ENCODE peak calls at places on chromosomes 3 and 15, in eight cellular contexts. M is amniotic stem cell; W is GM04504; V is left cardiac atrium; L is iPS-NIHi11; R is stimulated activated effector memory CD8-positive, alpha-beta T cell treated with anti-CD3 and anti-CD28 coated beads, Interleukin-12 subunit alpha, Interleukin-12 subunit beta, amount 100 ng/mL, for 72 hours; E is stomach; P is ovary. D is an unnamed sample.

GRCh38 chr3:172562881-172563835 is 39.9 kb upstream of the TNFSF10 start:
- DNase-seq in L (peak), V (no peak), P (no peak), E (no peak), R (no peak), W (peak), M (no peak), D (peak)

GRCh38 chr3:15305366-15305844 is 27.0 kb downstream of the SH3BP5 start:
- DNase-seq in R (no peak), E (no peak), M (no peak), V (no peak), P (no peak), W (no peak), L (peak), D (no peak)

GRCh38 chr15:79629687-79630086 is 197.6 kb downstream of the MINAR1 start:
- DNase-seq in P (no peak), V (peak), M (no peak), R (no peak), E (no peak), W (peak), L (no peak), D (no peak)

GRCh38 chr3:35733276-35733675 is 94.0 kb downstream of the ARPP21 start:
- DNase-seq in V (no peak), L (no peak), W (no peak), R (no peak), E (no peak), M (no peak), P (no peak), D (no peak)

GRCh38 chr3:168615489-168616020 is 519.8 kb upstream of the GOLIM4 start:
- DNase-seq in W (no peak), M (no peak), R (no peak), V (no peak), P (no peak), E (no peak), L (no peak), D (no peak)

GRCh38 chr3:179666436-179667035 is 13.7 kb downstream of the USP13 start:
- DNase-seq in M (no peak), V (peak), P (peak), W (no peak), R (no peak), E (peak), L (peak), D (no peak)

GRCh38 chr15:40441012-40441735 is 421 bp downstream of the BAHD1 start:
- DNase-seq in W (no peak), R (peak), P (no peak), E (no peak), L (no peak), V (no peak), M (peak), D (no peak)

GRCh38 chr15:58546635-58547627 is 115.1 kb downstream of the LIPC start:
- DNase-seq in M (peak), L (peak), V (peak), P (peak), W (peak), R (no peak), E (peak), D (peak)

GRCh38 chr3:124243253-124243859 is 251.4 kb upstream of the ROPN1 start:
- DNase-seq in M (no peak), L (no peak), W (no peak), V (no peak), R (no peak), E (no peak), P (no peak), D (no peak)

GRCh38 chr3:190097025-190097424 is 23.7 kb downstream of the P3H2 start:
- DNase-seq in V (no peak), W (no peak), P (no peak), L (no peak), M (no peak), E (no peak), R (no peak), D (no peak)

GRCh38 chr3:101195951-101196713 is 124.2 kb downstream of the IMPG2 start:
- DNase-seq in M (peak), L (peak), R (no peak), P (no peak), V (no peak), E (no peak), W (peak), D (peak)

GRCh38 chr3:147360936-147361670 is 45.2 kb downstream of the ZIC4 start:
- DNase-seq in E (no peak), R (no peak), M (no peak), V (no peak), W (no peak), L (peak), P (no peak), D (no peak)

GRCh38 chr3:194705227-194705626 is 19.5 kb downstream of the FAM43A start:
- DNase-seq in M (no peak), V (no peak), P (no peak), E (no peak), R (no peak), L (no peak), W (no peak), D (no peak)

GRCh38 chr15:39585394-39585841 is 4.5 kb downstream of the THBS1 start:
- DNase-seq in R (no peak), M (no peak), P (no peak), L (no peak), V (no peak), E (no peak), W (peak), D (no peak)

GRCh38 chr3:107992976-107993684 is 97.7 kb downstream of the CD47 start:
- DNase-seq in R (no peak), P (no peak), M (no peak), V (no peak), L (no peak), W (no peak), E (no peak), D (no peak)

GRCh38 chr15:38134252-38134651 is 118.4 kb upstream of the SPRED1 start:
- DNase-seq in W (no peak), M (no peak), P (no peak), E (no peak), R (no peak), L (no peak), V (no peak), D (no peak)

GRCh38 chr15:68220489-68220888 is 9.0 kb downstream of the CLN6 start:
- DNase-seq in L (no peak), E (peak), P (no peak), W (no peak), V (peak), M (no peak), R (no peak), D (no peak)

GRCh38 chr15:71182522-71182921 is 67.3 kb downstream of the THSD4 start:
- DNase-seq in P (no peak), R (no peak), E (no peak), W (no peak), M (no peak), V (no peak), L (no peak), D (no peak)

GRCh38 chr15:73633991-73634495 is 854 bp upstream of the NPTN start:
- DNase-seq in V (no peak), L (no peak), P (no peak), M (peak), W (peak), E (no peak), R (no peak), D (peak)

GRCh38 chr3:24662449-24663345 is 168.0 kb upstream of the THRB start:
- DNase-seq in E (peak), R (no peak), M (no peak), L (no peak), V (no peak), P (no peak), W (no peak), D (no peak)

GRCh38 chr15:99452010-99452409 is 113.8 kb upstream of the MEF2A start:
- DNase-seq in L (no peak), E (no peak), M (no peak), V (no peak), R (no peak), P (no peak), W (no peak), D (no peak)